ENCODE peak calls at places on chromosomes 3 and 15, in nine cellular contexts. T is prostate gland, B is HL-60, U is esophagus muscularis mucosa, G is breast epithelium, N is stomach, Z is GM23338, K is vagina, M is HepG2. R is an unnamed sample.

GRCh38 chr3:43998841-43999805 is 242.6 kb upstream of the TOPAZ1 start:
- DNase-seq in T (no peak), B (no peak), U (no peak), G (no peak), N (no peak), Z (peak; percentile 89), K (no peak), M (no peak), R (no peak)

GRCh38 chr3:111979689-111980025 is 831 bp downstream of the ABHD10 start:
- DNase-seq in T (no peak), B (no peak), U (no peak), G (no peak), N (no peak), Z (no peak), K (no peak), M (no peak), R (no peak)

GRCh38 chr3:40078590-40078989 is 230.9 kb upstream of the EIF1B start:
- DNase-seq in T (no peak), B (no peak), U (no peak), G (no peak), N (no peak), Z (no peak), K (no peak), M (no peak), R (no peak)

GRCh38 chr15:33454996-33455395 is 144.2 kb downstream of the RYR3 start:
- DNase-seq in T (no peak), B (no peak), U (no peak), G (no peak), N (no peak), Z (no peak), K (no peak), M (no peak), R (no peak)

GRCh38 chr3:67094769-67095168 is 96.7 kb downstream of the KBTBD8 start:
- DNase-seq in T (peak; percentile 20), B (no peak), U (no peak), G (no peak), N (no peak), Z (no peak), K (no peak), M (no peak), R (no peak)

GRCh38 chr3:17632401-17633100 is 109.9 kb downstream of the TBC1D5 start:
- DNase-seq in T (no peak), B (peak; percentile 18), U (no peak), G (no peak), N (no peak), Z (no peak), K (no peak), M (no peak), R (no peak)

GRCh38 chr3:142429582-142429981 is 18.3 kb downstream of the XRN1 start:
- DNase-seq in T (no peak), B (no peak), U (no peak), G (no peak), N (no peak), Z (no peak), K (no peak), M (no peak), R (no peak)

GRCh38 chr15:81666828-81667227 is 292.8 kb upstream of the TMC3 start:
- DNase-seq in T (no peak), B (no peak), U (no peak), G (no peak), N (no peak), Z (no peak), K (no peak), M (no peak), R (no peak)

GRCh38 chr3:135224963-135225362 is 429.9 kb downstream of the EPHB1 start:
- DNase-seq in T (no peak), B (no peak), U (no peak), G (no peak), N (no peak), Z (no peak), K (no peak), M (no peak), R (no peak)

GRCh38 chr3:188827593-188827992 is 344.2 kb upstream of the TPRG1 start:
- DNase-seq in T (no peak), B (no peak), U (no peak), G (no peak), N (no peak), Z (no peak), K (no peak), M (no peak), R (no peak)

GRCh38 chr15:48332642-48333034 is 1.4 kb downstream of the DUT start:
- DNase-seq in T (no peak), B (no peak), U (no peak), G (no peak), N (no peak), Z (peak; percentile 27), K (no peak), M (no peak), R (no peak)

DNA sequence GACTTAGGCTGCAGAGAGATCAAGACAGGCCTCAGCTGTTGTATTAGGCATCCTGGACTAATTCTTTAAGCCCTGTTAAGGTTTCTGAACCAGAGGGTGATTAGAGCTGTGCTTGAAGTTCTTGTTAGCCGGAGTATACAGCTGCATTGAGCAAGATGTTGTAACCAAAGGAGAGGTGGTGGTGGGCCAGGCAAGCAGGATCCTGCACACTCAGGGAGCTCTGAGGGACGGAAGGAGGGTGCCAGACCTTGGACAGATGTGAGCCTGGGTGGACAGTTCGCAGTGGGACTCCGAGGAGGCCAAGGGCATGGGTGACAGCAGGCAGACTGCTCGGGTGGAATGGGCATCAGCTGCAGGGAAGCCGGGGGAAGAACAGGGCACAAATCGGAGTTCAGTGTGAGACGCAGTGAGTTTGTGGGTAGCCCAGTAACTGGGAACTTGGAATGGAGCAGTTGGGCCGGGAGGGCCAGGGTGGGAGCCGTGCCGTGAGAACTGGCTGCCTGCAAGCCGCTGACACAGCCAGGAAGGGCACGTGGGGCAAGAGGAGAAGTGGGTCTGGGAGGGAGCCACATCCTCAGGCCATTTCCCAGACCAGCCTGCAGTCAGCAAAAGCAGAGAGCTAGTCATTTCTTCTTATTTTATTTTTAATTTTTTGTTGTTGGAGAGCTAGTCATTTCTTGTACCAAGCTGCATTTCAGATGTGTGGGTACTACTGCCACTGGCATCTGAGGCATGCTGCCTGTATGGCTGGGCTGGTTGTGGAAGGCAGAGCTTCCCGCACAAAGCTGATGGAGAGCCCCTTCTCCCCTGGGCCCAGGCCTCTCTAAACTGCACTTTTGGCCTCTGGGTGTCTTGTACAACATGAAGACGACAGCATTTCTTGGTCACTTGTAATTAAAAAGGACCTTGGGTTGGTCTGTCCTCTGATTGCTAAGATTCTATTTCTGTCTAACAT is 61.0 kb downstream of the PGPEP1L start:
- DNase-seq in T (no peak), B (no peak), U (no peak), G (no peak), N (no peak), Z (no peak), K (no peak), M (no peak), R (no peak)
- H3K27ac ChIP-seq in T (peak overlapping the region; percentile 18), B (no peak overlapping the region), U (no peak overlapping the region), G (peak overlapping the region; percentile 37), N (no peak overlapping the region), Z (no peak overlapping the region), K (peak overlapping the region; percentile 70), M (no peak overlapping the region), R (no peak overlapping the region)

GRCh38 chr3:16086690-16087089 is 87.8 kb upstream of the GALNT15 start:
- DNase-seq in T (no peak), B (no peak), U (no peak), G (no peak), N (no peak), Z (peak; percentile 36), K (no peak), M (no peak), R (no peak)

GRCh38 chr3:16090711-16091110 is 83.8 kb upstream of the GALNT15 start:
- DNase-seq in T (no peak), B (no peak), U (no peak), G (no peak), N (no peak), Z (no peak), K (no peak), M (no peak), R (no peak)

GRCh38 chr3:16092923-16093322 is 81.6 kb upstream of the GALNT15 start:
- DNase-seq in T (no peak), B (no peak), U (no peak), G (no peak), N (no peak), Z (no peak), K (no peak), M (no peak), R (no peak)

GRCh38 chr3:16088496-16088895 is 86.0 kb upstream of the GALNT15 start:
- DNase-seq in T (no peak), B (no peak), U (no peak), G (no peak), N (no peak), Z (no peak), K (no peak), M (no peak), R (no peak)

DNA sequence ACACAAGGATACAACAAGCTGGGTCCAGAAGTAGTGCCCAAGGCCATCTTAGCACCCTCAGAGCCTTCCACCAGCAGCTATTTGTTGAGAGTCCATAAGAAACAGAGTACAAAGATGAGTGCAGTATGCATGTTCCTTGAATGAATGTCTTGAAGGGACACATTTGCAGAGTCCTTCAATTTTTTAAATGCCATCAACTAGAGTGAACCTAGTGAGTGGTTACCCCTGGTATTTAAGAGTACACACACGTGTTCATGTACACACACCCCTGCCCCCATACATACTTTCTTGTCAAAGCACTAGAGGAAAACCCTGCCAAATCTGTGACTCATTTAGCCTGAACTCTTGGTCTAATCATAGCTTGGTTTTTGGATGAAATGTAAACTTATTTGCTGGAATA is 84.5 kb upstream of the GALNT15 start:
- DNase-seq in T (no peak), B (no peak), U (no peak), G (no peak), N (no peak), Z (no peak), K (no peak), M (peak; percentile 12), R (no peak)
- TF ChIP-seq POLR2AphosphoS5 in T (no peak), B (no peak), U (no peak), G (no peak), N (no peak), Z (no peak), K (no peak), M (no peak), R (no peak)

DNA sequence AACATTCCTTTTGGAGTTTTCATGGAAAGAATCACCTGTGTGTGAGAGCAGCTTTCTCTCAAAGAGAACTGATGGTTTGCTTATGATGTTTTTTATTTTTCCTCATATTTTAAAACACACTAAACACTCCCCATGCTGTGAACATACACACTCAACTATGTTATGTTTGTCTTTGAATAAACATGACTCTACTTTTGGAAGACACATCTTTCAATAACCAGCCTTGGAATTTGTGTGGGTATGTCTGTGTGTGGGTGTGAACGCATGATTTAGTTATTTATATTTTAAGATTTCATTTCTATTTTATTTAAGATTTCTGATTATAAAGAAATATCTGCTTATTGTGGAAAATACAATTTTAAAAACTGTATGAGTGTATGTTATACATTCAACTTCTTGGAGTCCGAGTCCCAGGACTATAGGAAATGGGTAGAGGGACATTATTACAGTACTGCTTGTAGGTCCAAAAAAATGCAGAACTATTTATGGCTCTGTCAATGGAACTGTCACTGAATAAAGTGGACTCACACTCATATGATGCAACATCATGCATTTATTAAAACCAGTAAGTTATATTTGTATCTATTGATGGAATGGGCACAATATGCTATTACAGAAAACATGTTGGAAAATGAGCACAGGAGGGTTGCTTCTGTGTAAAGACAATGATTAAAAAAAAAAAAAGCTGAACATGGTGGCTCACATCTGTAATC is 43.5 kb downstream of the PDZRN3 start:
- DNase-seq in T (no peak), B (no peak), U (no peak), G (no peak), N (no peak), Z (no peak), K (no peak), M (no peak), R (no peak)
- H3K27ac ChIP-seq in T (no peak overlapping the region), B (no peak overlapping the region), U (no peak overlapping the region), G (no peak overlapping the region), N (no peak overlapping the region), Z (no peak overlapping the region), K (no peak overlapping the region), M (no peak overlapping the region), R (no peak overlapping the region)

GRCh38 chr3:9820543-9820942 is 10.5 kb downstream of the TTLL3 start:
- DNase-seq in T (no peak), B (no peak), U (no peak), G (no peak), N (no peak), Z (no peak), K (no peak), M (no peak), R (no peak)
- TF ChIP-seq POLR2AphosphoS5 in T (no peak), B (no peak), U (no peak), G (no peak), N (no peak), Z (no peak), K (no peak), M (no peak), R (no peak)